ENCODE peak calls at places on chromosomes 1 and 21, in nine cellular contexts. I, F, V, G, L, W, X, J and O are unnamed samples.

GRCh38 chr1:29964718-29965533 is 728.6 kb downstream of the PTPRU start:
- DNase-seq in I (no peak), F (no peak), V (no peak), G (no peak), L (no peak), W (no peak), X (no peak), J (no peak), O (no peak)

GRCh38 chr1:27690205-27690604 is 18.2 kb upstream of the IFI6 start:
- DNase-seq in I (no peak), F (no peak), V (peak; percentile 52), G (no peak), L (no peak), W (no peak), X (no peak), J (no peak), O (no peak)

GRCh38 chr21:31326478-31327247 is 17.4 kb downstream of the TIAM1 start:
- DNase-seq in I (no peak), F (no peak), V (no peak), G (no peak), L (peak; percentile 83), W (no peak), X (peak; percentile 26), J (peak; percentile 71), O (peak; percentile 65)

GRCh38 chr1:243493156-243494129 is 237.6 kb downstream of the SDCCAG8 start:
- DNase-seq in I (peak; percentile 61), F (peak; percentile 34), V (no peak), G (no peak), L (peak; percentile 92), W (no peak), X (no peak), J (peak; percentile 41), O (no peak)

GRCh38 chr1:174198192-174198591 is 38.9 kb downstream of the RABGAP1L start:
- DNase-seq in I (no peak), F (no peak), V (no peak), G (no peak), L (no peak), W (no peak), X (no peak), J (no peak), O (no peak)

GRCh38 chr21:36122977-36123376 is 11.9 kb upstream of the CBR3 start:
- DNase-seq in I (no peak), F (no peak), V (no peak), G (no peak), L (no peak), W (peak; percentile 11), X (no peak), J (peak; percentile 26), O (no peak)

GRCh38 chr1:6580588-6581270 is 935 bp downstream of the ZBTB48 start:
- DNase-seq in I (no peak), F (peak; percentile 46), V (peak; percentile 54), G (no peak), L (peak; percentile 85), W (peak; percentile 30), X (no peak), J (peak; percentile 62), O (no peak)

GRCh38 chr1:116738673-116739370 is 15.4 kb upstream of the CD2 start:
- DNase-seq in I (no peak), F (no peak), V (no peak), G (no peak), L (no peak), W (no peak), X (peak; percentile 81), J (no peak), O (no peak)

GRCh38 chr1:55483523-55483922 is 268.4 kb upstream of the USP24 start:
- DNase-seq in I (no peak), F (peak; percentile 67), V (peak; percentile 77), G (no peak), L (no peak), W (no peak), X (no peak), J (no peak), O (no peak)

GRCh38 chr1:84174051-84174556 is 30.0 kb downstream of the PRKACB start:
- DNase-seq in I (peak; percentile 65), F (peak; percentile 92), V (peak; percentile 14), G (peak; percentile 0), L (no peak), W (peak; percentile 88), X (no peak), J (peak; percentile 46), O (no peak)

GRCh38 chr1:166164995-166165660 is 1.7 kb downstream of the FAM78B start:
- DNase-seq in I (peak; percentile 28), F (peak; percentile 84), V (peak; percentile 84), G (peak; percentile 36), L (peak; percentile 87), W (peak; percentile 44), X (peak; percentile 90), J (peak; percentile 77), O (no peak)

GRCh38 chr1:34840426-34840825 is 19.1 kb downstream of the SMIM12 start:
- DNase-seq in I (no peak), F (no peak), V (no peak), G (no peak), L (no peak), W (no peak), X (no peak), J (no peak), O (no peak)

GRCh38 chr21:34530264-34530663 is 18.3 kb upstream of the KCNE1 start:
- DNase-seq in I (peak; percentile 86), F (no peak), V (no peak), G (no peak), L (peak; percentile 55), W (no peak), X (no peak), J (peak; percentile 74), O (no peak)

GRCh38 chr1:94727846-94728715 is 92.1 kb upstream of the SLC44A3 start:
- DNase-seq in I (peak; percentile 99), F (no peak), V (no peak), G (peak; percentile 27), L (peak; percentile 76), W (peak; percentile 73), X (no peak), J (peak; percentile 95), O (no peak)

GRCh38 chr1:246450485-246451251 is 56.4 kb downstream of the SMYD3 start:
- DNase-seq in I (peak; percentile 35), F (peak; percentile 22), V (peak; percentile 56), G (peak; percentile 33), L (peak; percentile 34), W (peak; percentile 53), X (peak; percentile 48), J (peak; percentile 58), O (no peak)

GRCh38 chr1:223811634-223812101 is 34.1 kb downstream of the TP53BP2 start:
- DNase-seq in I (peak; percentile 49), F (peak; percentile 45), V (peak; percentile 51), G (no peak), L (no peak), W (peak; percentile 68), X (peak; percentile 48), J (peak; percentile 65), O (no peak)

GRCh38 chr1:54947540-54947939 is 32.9 kb upstream of the TMEM61 start:
- DNase-seq in I (no peak), F (no peak), V (no peak), G (no peak), L (no peak), W (no peak), X (no peak), J (no peak), O (no peak)

GRCh38 chr1:201721131-201722049 is 107.6 kb upstream of the IPO9 start:
- DNase-seq in I (peak; percentile 83), F (peak; percentile 61), V (no peak), G (no peak), L (peak; percentile 90), W (no peak), X (no peak), J (peak; percentile 88), O (no peak)

GRCh38 chr1:233843523-233844204 is 60.8 kb upstream of the SLC35F3 start:
- DNase-seq in I (no peak), F (peak; percentile 75), V (no peak), G (peak; percentile 14), L (no peak), W (no peak), X (no peak), J (no peak), O (no peak)

DNA sequence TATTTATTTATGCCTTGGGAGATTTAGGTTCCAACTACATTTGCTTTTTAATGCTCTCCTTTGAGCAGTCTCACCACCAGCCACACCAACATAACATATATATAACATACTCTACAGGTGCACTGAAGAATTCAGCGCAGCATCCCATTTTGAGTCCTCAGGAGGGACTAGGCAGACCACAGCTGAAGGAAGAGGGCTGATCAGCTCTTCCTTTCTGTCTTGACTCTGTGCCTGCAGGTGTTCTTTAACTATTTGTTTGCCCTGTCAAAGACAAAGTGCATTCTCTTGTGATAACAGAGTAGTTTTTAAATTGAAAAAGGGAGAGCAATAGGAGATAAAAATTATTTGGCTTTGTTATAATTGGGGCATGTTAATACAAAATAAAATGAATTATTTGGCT is 17.0 kb downstream of the HIPK1 start:
- DNase-seq in I (no peak), F (no peak), V (peak; percentile 19), G (no peak), L (no peak), W (no peak), X (peak; percentile 79), J (no peak), O (peak; percentile 72)
- H3K4me2 ChIP-seq in I (peak overlapping the region; percentile 30), F (no peak overlapping the region), V (no peak overlapping the region), G (no peak overlapping the region), L (no peak overlapping the region), W (peak overlapping the region; percentile 84), X (peak overlapping the region; percentile 77), J (no peak overlapping the region), O (peak overlapping the region; percentile 0)

GRCh38 chr1:21669287-21670058 is at the start of gene RAP1GAP:
- DNase-seq in I (no peak), F (peak; percentile 71), V (peak; percentile 78), G (no peak), L (peak; percentile 93), W (peak; percentile 29), X (no peak), J (peak; percentile 46), O (no peak)
- H3K4me3 ChIP-seq in I (peak within 1 kb of the TSS; percentile 22), F (peak within 1 kb of the TSS; percentile 68), V (peak within 1 kb of the TSS; percentile 83), G (peak within 1 kb of the TSS; percentile 45), L (peak within 1 kb of the TSS; percentile 55), W (peak within 1 kb of the TSS; percentile 16), X (no peak within 1 kb of the TSS), J (peak within 1 kb of the TSS; percentile 48), O (no peak within 1 kb of the TSS)

DNA sequence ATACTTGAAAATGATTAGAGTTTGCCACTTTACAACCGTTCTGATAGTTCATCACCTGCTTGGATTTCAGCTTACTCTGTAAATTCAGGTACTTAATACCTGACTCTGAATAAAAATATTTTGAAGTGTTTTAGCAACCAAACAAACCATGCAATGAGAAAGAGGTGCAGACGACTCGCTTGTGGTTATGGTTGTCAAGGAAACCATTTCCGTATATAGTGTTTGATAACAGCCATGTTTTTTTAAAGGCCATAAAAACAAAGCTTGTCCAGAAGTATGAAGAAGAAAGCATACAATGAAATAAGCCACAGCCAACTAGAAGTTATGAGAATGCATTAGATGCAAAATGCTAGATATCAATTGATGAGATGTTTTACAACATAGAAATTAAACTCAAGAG is 167.2 kb upstream of the HMCN1 start:
- DNase-seq in I (peak; percentile 58), F (no peak), V (no peak), G (peak; percentile 11), L (no peak), W (peak; percentile 87), X (peak; percentile 65), J (peak; percentile 82), O (no peak)
- H3K4me2 ChIP-seq in I (peak overlapping the region; percentile 65), F (no peak overlapping the region), V (no peak overlapping the region), G (no peak overlapping the region), L (no peak overlapping the region), W (peak overlapping the region; percentile 46), X (no peak overlapping the region), J (no peak overlapping the region), O (no peak overlapping the region)

DNA sequence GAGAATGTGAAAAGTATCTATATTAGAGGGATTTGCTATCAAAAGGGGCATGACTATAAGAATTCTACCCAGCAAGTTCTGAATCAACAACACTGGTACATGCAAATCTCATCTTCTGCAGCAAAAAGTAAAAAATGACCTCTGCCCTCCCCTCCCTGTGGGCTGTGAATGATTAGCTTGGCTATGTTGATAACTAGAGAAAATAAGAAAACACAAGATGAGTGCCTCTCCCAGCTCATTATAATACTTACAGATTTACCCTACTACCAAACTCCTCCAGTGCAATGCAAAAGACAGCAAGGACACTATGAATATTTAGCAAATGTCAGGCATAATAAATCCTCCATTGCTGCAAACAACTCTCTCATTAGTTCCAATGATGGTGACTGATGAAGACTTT is 102.4 kb downstream of the SLC45A1 start:
- DNase-seq in I (no peak), F (no peak), V (no peak), G (no peak), L (no peak), W (no peak), X (no peak), J (no peak), O (no peak)
- H3K4me3 ChIP-seq in I (peak overlapping the region; percentile 73), F (no peak overlapping the region), V (peak overlapping the region; percentile 12), G (no peak overlapping the region), L (peak overlapping the region; percentile 32), W (no peak overlapping the region), X (no peak overlapping the region), J (peak overlapping the region; percentile 85), O (no peak overlapping the region)